ENCODE peak calls at places on chromosomes 6 and 20, in ten cellular contexts. B, E, D, U, R, L, N, G, A and W are unnamed samples.

GRCh38 chr20:63740070-63740500 is 509 bp downstream of the SLC2A4RG start:
- DNase-seq in B (peak; percentile 64), E (peak; percentile 86), D (no peak), U (peak; percentile 92), R (peak; percentile 52), L (peak; percentile 52), N (peak; percentile 22), G (peak; percentile 66), A (no peak), W (no peak)

GRCh38 chr6:138162104-138162946 is 586 bp downstream of the ARFGEF3 start:
- DNase-seq in B (no peak), E (no peak), D (peak; percentile 30), U (peak; percentile 44), R (peak; percentile 29), L (no peak), N (peak; percentile 2), G (peak; percentile 43), A (no peak), W (no peak)

GRCh38 chr6:106692112-106692822 is 62.9 kb downstream of the QRSL1 start:
- DNase-seq in B (no peak), E (no peak), D (no peak), U (peak; percentile 54), R (no peak), L (no peak), N (peak; percentile 71), G (peak; percentile 74), A (peak; percentile 61), W (no peak)

GRCh38 chr20:973785-974194 is 28.3 kb downstream of the RSPO4 start:
- DNase-seq in B (peak; percentile 60), E (peak; percentile 65), D (peak; percentile 64), U (peak; percentile 64), R (peak; percentile 38), L (no peak), N (peak; percentile 35), G (peak; percentile 89), A (peak; percentile 27), W (peak; percentile 55)

GRCh38 chr6:105326838-105327745 is 75.8 kb downstream of the PREP start:
- DNase-seq in B (no peak), E (no peak), D (no peak), U (peak; percentile 58), R (no peak), L (no peak), N (peak; percentile 22), G (peak; percentile 81), A (no peak), W (peak; percentile 94)

GRCh38 chr6:42103218-42103617 is 39.2 kb downstream of the C6orf132 start:
- DNase-seq in B (no peak), E (no peak), D (no peak), U (no peak), R (no peak), L (no peak), N (no peak), G (no peak), A (peak; percentile 67), W (no peak)

GRCh38 chr6:26071135-26071534 is 16.1 kb upstream of the HFE start:
- DNase-seq in B (no peak), E (no peak), D (no peak), U (no peak), R (no peak), L (no peak), N (peak; percentile 44), G (peak; percentile 40), A (no peak), W (no peak)

GRCh38 chr6:84547341-84547794 is 217.0 kb downstream of the TBX18 start:
- DNase-seq in B (no peak), E (no peak), D (no peak), U (no peak), R (no peak), L (no peak), N (peak; percentile 50), G (no peak), A (no peak), W (no peak)

GRCh38 chr6:36387440-36388303 is at the start of gene ETV7:
- DNase-seq in B (peak; percentile 71), E (peak; percentile 82), D (no peak), U (peak; percentile 63), R (peak; percentile 26), L (no peak), N (peak; percentile 17), G (peak; percentile 70), A (peak; percentile 66), W (no peak)

GRCh38 chr20:32433311-32434021 is 75.3 kb downstream of the ASXL1 start:
- DNase-seq in B (no peak), E (no peak), D (no peak), U (no peak), R (peak; percentile 68), L (no peak), N (peak; percentile 22), G (no peak), A (no peak), W (no peak)

GRCh38 chr6:162772466-162772865 is 44.7 kb downstream of the PACRG start:
- DNase-seq in B (no peak), E (no peak), D (no peak), U (no peak), R (no peak), L (no peak), N (no peak), G (no peak), A (no peak), W (no peak)

GRCh38 chr6:13425971-13426931 is 61.1 kb downstream of the GFOD1 start:
- DNase-seq in B (no peak), E (no peak), D (no peak), U (peak; percentile 59), R (no peak), L (no peak), N (peak; percentile 56), G (peak; percentile 79), A (no peak), W (no peak)